ENCODE peak calls at places on chromosomes 2 and 18, in nine cellular contexts. F is vagina, Z is spleen, Y is K562, J is sigmoid colon, B is HCT116, T is stomach, A is suprapubic skin, L is prostate gland. P is an unnamed sample.

GRCh38 chr2:42054657-42055430 is 7.0 kb downstream of the PKDCC start:
- DNase-seq in F (no peak), Z (peak; percentile 67), Y (peak; percentile 35), J (no peak), B (peak; percentile 10), T (peak; percentile 39), A (no peak), L (no peak), P (no peak)

GRCh38 chr18:58196164-58196563 is 152.1 kb downstream of the NEDD4L start:
- DNase-seq in F (no peak), Z (no peak), Y (no peak), J (no peak), B (no peak), T (no peak), A (no peak), L (no peak), P (no peak)

GRCh38 chr18:35407871-35408481 is 30.8 kb upstream of the ZNF396 start:
- DNase-seq in F (no peak), Z (no peak), Y (peak; percentile 65), J (no peak), B (peak; percentile 63), T (peak; percentile 39), A (no peak), L (peak; percentile 51), P (no peak)

GRCh38 chr2:46555646-46556205 is 76.4 kb downstream of the TMEM247 start:
- DNase-seq in F (no peak), Z (no peak), Y (no peak), J (no peak), B (no peak), T (no peak), A (no peak), L (no peak), P (peak; percentile 79)

GRCh38 chr2:46540496-46541342 is 61.4 kb downstream of the TMEM247 start:
- DNase-seq in F (no peak), Z (no peak), Y (no peak), J (no peak), B (no peak), T (no peak), A (no peak), L (no peak), P (peak; percentile 85)

GRCh38 chr18:49716035-49716434 is 97.3 kb downstream of the ACAA2 start:
- DNase-seq in F (no peak), Z (no peak), Y (no peak), J (no peak), B (no peak), T (no peak), A (no peak), L (no peak), P (peak; percentile 83)

GRCh38 chr2:115119086-115119485 is 676.6 kb downstream of the DPP10 start:
- DNase-seq in F (no peak), Z (no peak), Y (no peak), J (no peak), B (no peak), T (no peak), A (no peak), L (no peak), P (no peak)

GRCh38 chr2:10547663-10548384 is 99.7 kb upstream of the ODC1 start:
- DNase-seq in F (no peak), Z (no peak), Y (no peak), J (no peak), B (no peak), T (no peak), A (no peak), L (no peak), P (no peak)

GRCh38 chr18:8942021-8942908 is 160.2 kb upstream of the NDUFV2 start:
- DNase-seq in F (no peak), Z (no peak), Y (no peak), J (no peak), B (no peak), T (no peak), A (no peak), L (no peak), P (no peak)

GRCh38 chr2:241894056-241894641 is 24.6 kb downstream of the RTP5 start:
- DNase-seq in F (no peak), Z (peak; percentile 70), Y (no peak), J (no peak), B (no peak), T (no peak), A (peak; percentile 61), L (no peak), P (no peak)

GRCh38 chr2:196257086-196257485 is 85.7 kb upstream of the STK17B start:
- DNase-seq in F (no peak), Z (no peak), Y (no peak), J (no peak), B (no peak), T (no peak), A (no peak), L (no peak), P (no peak)

GRCh38 chr18:11795916-11796315 is 55.3 kb upstream of the CHMP1B start:
- DNase-seq in F (no peak), Z (no peak), Y (no peak), J (no peak), B (no peak), T (no peak), A (no peak), L (no peak), P (no peak)

GRCh38 chr18:11798271-11798670 is 52.9 kb upstream of the CHMP1B start:
- DNase-seq in F (no peak), Z (no peak), Y (no peak), J (no peak), B (no peak), T (no peak), A (no peak), L (no peak), P (no peak)

GRCh38 chr18:11791131-11791530 is 60.1 kb upstream of the CHMP1B start:
- DNase-seq in F (no peak), Z (no peak), Y (no peak), J (no peak), B (no peak), T (no peak), A (no peak), L (no peak), P (no peak)

GRCh38 chr18:11799066-11799465 is 52.1 kb upstream of the CHMP1B start:
- DNase-seq in F (no peak), Z (no peak), Y (no peak), J (no peak), B (no peak), T (no peak), A (no peak), L (no peak), P (no peak)

DNA sequence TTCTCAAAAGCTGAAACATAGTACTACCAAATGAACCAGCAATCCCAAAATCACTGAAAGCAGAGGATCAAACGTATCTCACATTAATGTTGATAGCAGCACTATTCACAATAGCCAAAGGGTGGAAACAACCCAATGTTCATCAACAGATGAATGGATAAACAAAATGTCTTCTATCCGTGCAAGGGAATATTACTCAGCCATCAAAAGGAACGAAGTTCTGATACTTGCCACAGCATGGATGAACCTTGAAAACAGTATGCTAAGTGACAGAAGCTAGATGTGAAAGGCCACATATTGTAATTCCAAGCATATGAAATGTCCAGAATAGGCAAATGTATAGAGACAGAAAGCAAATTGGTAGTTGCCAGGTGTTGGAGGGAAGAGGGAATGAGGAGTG is 57.0 kb upstream of the CHMP1B start:
- DNase-seq in F (no peak), Z (no peak), Y (no peak), J (no peak), B (no peak), T (no peak), A (no peak), L (no peak), P (no peak)
- TF ChIP-seq POLR2AphosphoS5 in F (no peak), Z (no peak), Y (no peak), J (no peak), B (no peak), T (no peak), A (no peak), L (no peak), P (no peak)

DNA sequence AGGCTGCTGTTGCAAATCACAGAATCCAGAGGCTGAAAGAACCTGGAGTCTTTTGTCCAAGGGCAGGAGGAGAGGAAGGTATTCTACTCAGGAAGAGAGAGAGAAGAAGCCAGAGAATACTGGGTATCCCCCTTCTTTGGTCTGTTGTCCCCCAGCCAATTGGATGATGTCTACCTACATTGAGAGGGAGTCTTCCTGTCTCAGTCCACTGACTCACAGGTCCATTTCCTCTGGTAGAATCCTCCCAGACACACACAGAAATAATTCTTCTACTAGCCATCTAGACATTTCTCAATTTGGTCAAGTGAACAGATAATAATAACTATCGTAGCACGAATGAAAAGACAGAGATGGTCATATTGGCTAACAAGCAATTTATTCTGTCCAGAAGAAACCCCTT is 416.4 kb upstream of the UBE2E3 start:
- DNase-seq in F (no peak), Z (no peak), Y (no peak), J (no peak), B (no peak), T (no peak), A (no peak), L (no peak), P (no peak)
- TF ChIP-seq POLR2A in F (no peak), Z (no peak), Y (no peak), J (no peak), B (no peak), T (no peak), A (no peak), L (no peak), P (no peak)

DNA sequence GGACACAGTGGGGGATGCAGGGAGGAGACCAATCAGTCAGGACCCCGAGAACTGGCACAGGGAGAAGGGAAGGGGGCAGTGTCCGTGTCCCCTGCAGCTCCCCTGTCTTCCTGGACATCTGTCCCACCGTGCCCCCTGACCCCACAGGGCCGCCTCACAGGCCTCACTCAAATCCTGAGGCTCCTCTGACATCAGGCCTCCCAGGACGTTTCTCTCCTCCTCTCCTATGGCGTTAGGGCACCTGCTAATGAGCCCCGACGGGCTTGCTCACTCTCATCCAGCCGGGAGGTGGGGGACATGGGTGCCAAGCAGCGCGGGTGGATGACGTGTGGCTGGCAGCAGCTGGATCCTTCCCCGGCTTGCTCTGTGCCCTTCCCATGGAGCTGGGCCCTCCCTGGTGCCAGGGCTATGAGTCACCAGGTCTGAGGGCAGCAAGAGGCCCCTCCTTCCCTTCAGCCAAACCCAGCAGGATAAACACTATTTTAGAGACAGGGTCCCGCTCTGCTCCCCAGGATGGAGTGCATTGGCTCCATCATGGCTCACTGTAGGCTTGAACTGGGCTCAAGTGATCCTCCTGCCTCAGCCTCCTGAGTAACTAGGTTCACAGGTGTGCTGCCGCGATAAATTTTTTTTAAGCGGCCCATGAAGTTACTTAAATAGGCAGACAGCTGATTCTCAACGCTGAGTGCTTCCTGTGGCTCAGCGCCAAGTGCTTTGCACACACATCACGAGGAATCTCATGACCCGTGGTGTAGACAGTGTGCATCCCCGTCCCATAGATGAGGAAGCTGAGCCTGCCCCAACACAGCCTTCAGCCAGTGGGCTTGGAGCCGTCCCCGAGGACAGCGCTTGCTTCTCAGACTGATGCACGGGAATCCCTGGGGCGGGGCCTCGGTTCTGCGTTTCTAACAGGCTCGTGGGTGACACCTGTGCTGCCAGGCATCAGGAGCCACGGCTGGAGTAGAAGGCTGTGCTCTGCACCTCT is 64.5 kb upstream of the HDAC4 start:
- DNase-seq in F (peak; percentile 87), Z (peak; percentile 84), Y (no peak), J (peak; percentile 90), B (no peak), T (peak; percentile 53), A (peak; percentile 86), L (no peak), P (peak; percentile 94)
- TF ChIP-seq POLR2AphosphoS5 in F (no peak), Z (peak; percentile 51), Y (no peak), J (no peak), B (no peak), T (no peak), A (no peak), L (no peak), P (peak; percentile 27)

DNA sequence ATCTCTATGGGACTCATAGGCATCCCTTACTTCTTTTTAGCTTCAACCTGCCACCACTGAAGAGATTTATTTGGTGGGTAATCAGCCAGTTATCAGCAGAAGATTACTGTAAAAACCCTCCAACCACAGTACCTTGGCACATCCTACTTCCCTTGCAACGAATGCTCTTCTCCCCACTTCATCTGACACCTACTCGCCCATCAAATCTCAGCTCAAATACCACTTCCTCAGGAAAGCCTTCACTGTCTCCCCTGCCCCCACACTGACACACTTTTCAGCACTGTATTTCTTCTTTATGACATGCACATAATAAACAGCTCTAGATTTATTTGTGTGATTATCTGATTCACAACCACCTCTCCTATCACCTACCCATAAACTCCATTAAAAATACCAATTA is 3.1 kb downstream of the KDSR start:
- DNase-seq in F (no peak), Z (no peak), Y (no peak), J (no peak), B (no peak), T (no peak), A (no peak), L (no peak), P (no peak)
- TF ChIP-seq POLR2A in F (no peak), Z (no peak), Y (no peak), J (no peak), B (no peak), T (no peak), A (no peak), L (no peak), P (no peak)